ENCODE peak calls at places on chromosomes 13 and 19, in ten cellular contexts. I is activated T-helper 1 cell treated with Interleukin-2 at 50 U/mL for 16 hours; U is NCI-H2029 treated with DMSO at 0.1 percent for 48 hours; P is ecto neural progenitor cell; M is right cardiac atrium; Y is amniotic stem cell; A is hippocampal formation; L is activated CD4-positive, alpha-beta T cell treated with anti-CD3 and anti-CD28 coated beads, Interleukin-2, amount 10 ng/mL, durations not matched to agents 7 days and 5 days; E is ACHN; O is BJ. V is an unnamed sample.

GRCh38 chr19:920051-920857 is 3.1 kb downstream of the KISS1R start:
- DNase-seq in I (peak), U (no peak), P (peak), M (peak), Y (no peak), A (no peak), L (peak), E (no peak), O (no peak), V (peak)

GRCh38 chr19:17752865-17753639 is 1.8 kb downstream of the FCHO1 start:
- DNase-seq in I (no peak), U (no peak), P (peak), M (no peak), Y (no peak), A (no peak), L (no peak), E (no peak), O (no peak), V (no peak)

GRCh38 chr19:46678110-46678732 is 17.2 kb upstream of the DACT3 start:
- DNase-seq in I (peak), U (no peak), P (peak), M (no peak), Y (no peak), A (no peak), L (peak), E (peak), O (no peak), V (peak)

GRCh38 chr19:45558399-45558878 is 26.2 kb downstream of the OPA3 start:
- DNase-seq in I (peak), U (no peak), P (peak), M (no peak), Y (no peak), A (peak), L (peak), E (peak), O (no peak), V (peak)

GRCh38 chr19:51407631-51408131 is 9.8 kb downstream of the SIGLEC10 start:
- DNase-seq in I (no peak), U (no peak), P (no peak), M (no peak), Y (no peak), A (no peak), L (peak), E (no peak), O (no peak), V (no peak)

GRCh38 chr13:99542788-99543406 is 41.6 kb downstream of the TM9SF2 start:
- DNase-seq in I (peak), U (no peak), P (no peak), M (no peak), Y (no peak), A (no peak), L (peak), E (no peak), O (no peak), V (no peak)

GRCh38 chr19:18526316-18526715 is 4.4 kb upstream of the ELL start:
- DNase-seq in I (no peak), U (no peak), P (no peak), M (peak), Y (no peak), A (no peak), L (no peak), E (no peak), O (no peak), V (no peak)

GRCh38 chr13:44989941-44990340 is 603 bp downstream of the GPALPP1 start:
- DNase-seq in I (no peak), U (no peak), P (no peak), M (no peak), Y (no peak), A (no peak), L (peak), E (peak), O (no peak), V (no peak)

GRCh38 chr19:23512151-23512925 is 117.1 kb upstream of the ZNF91 start:
- DNase-seq in I (no peak), U (no peak), P (no peak), M (no peak), Y (no peak), A (no peak), L (no peak), E (no peak), O (no peak), V (no peak)

GRCh38 chr19:4233282-4233853 is 4.0 kb downstream of the EBI3 start:
- DNase-seq in I (peak), U (no peak), P (peak), M (peak), Y (no peak), A (no peak), L (peak), E (peak), O (no peak), V (peak)

GRCh38 chr19:1232652-1233360 is 5.0 kb downstream of the CBARP start:
- DNase-seq in I (no peak), U (no peak), P (no peak), M (peak), Y (no peak), A (no peak), L (no peak), E (peak), O (no peak), V (no peak)

GRCh38 chr19:55913643-55914268 is 18.4 kb downstream of the NLRP13 start:
- DNase-seq in I (no peak), U (no peak), P (no peak), M (no peak), Y (no peak), A (no peak), L (no peak), E (no peak), O (no peak), V (no peak)

GRCh38 chr19:12721656-12722565 is 1.8 kb downstream of the TNPO2 start:
- DNase-seq in I (peak), U (no peak), P (peak), M (peak), Y (peak), A (no peak), L (peak), E (peak), O (no peak), V (peak)

GRCh38 chr13:92355213-92355612 is 871.4 kb upstream of the GPC6 start:
- DNase-seq in I (no peak), U (no peak), P (no peak), M (peak), Y (no peak), A (no peak), L (no peak), E (peak), O (no peak), V (no peak)

GRCh38 chr13:23921451-23921888 is 24.2 kb upstream of the C1QTNF9B start:
- DNase-seq in I (no peak), U (peak), P (no peak), M (no peak), Y (peak), A (peak), L (peak), E (peak), O (no peak), V (no peak)

GRCh38 chr13:110663491-110663890 is 42.4 kb downstream of the CARS2 start:
- DNase-seq in I (no peak), U (no peak), P (no peak), M (no peak), Y (no peak), A (no peak), L (no peak), E (no peak), O (no peak), V (no peak)

GRCh38 chr19:32831611-32832010 is 38.0 kb downstream of the SLC7A9 start:
- DNase-seq in I (no peak), U (no peak), P (no peak), M (no peak), Y (no peak), A (no peak), L (no peak), E (no peak), O (no peak), V (no peak)

GRCh38 chr19:53237114-53237777 is 17.4 kb downstream of the ZNF677 start:
- DNase-seq in I (no peak), U (no peak), P (no peak), M (no peak), Y (no peak), A (no peak), L (no peak), E (no peak), O (no peak), V (no peak)

GRCh38 chr13:28620011-28620830 is 38.7 kb upstream of the POMP start:
- DNase-seq in I (no peak), U (no peak), P (no peak), M (no peak), Y (no peak), A (no peak), L (no peak), E (no peak), O (no peak), V (no peak)

GRCh38 chr19:55408320-55408836 is 790 bp upstream of the UBE2S start:
- DNase-seq in I (no peak), U (no peak), P (no peak), M (no peak), Y (no peak), A (no peak), L (no peak), E (no peak), O (no peak), V (no peak)

GRCh38 chr13:102696465-102696864 is 1.6 kb upstream of the METTL21C start:
- DNase-seq in I (no peak), U (no peak), P (no peak), M (no peak), Y (no peak), A (no peak), L (no peak), E (no peak), O (no peak), V (no peak)

GRCh38 chr13:30774214-30774730 is 38.9 kb downstream of the ALOX5AP start:
- DNase-seq in I (no peak), U (no peak), P (no peak), M (no peak), Y (no peak), A (no peak), L (peak), E (no peak), O (no peak), V (no peak)

V was measured in effector CD8-positive, alpha-beta T cell.